ENCODE peak calls at places on chromosomes 2 and 18, in six cellular contexts. M is GM23338; K is CD8-positive, alpha-beta T cell; T is left lung; L is fibroblast of lung; E is hepatocyte. I is an unnamed sample.

GRCh38 chr2:220981926-220982325 is 590.2 kb downstream of the EPHA4 start:
- DNase-seq in M (no peak), K (no peak), T (no peak), L (no peak), E (no peak), I (no peak)

GRCh38 chr2:37671816-37672103 is 318 bp upstream of the CDC42EP3 start:
- DNase-seq in M (no peak), K (no peak), T (no peak), L (no peak), E (no peak), I (no peak)

GRCh38 chr2:149192425-149192824 is 138.0 kb upstream of the LYPD6 start:
- DNase-seq in M (no peak), K (no peak), T (no peak), L (no peak), E (no peak), I (no peak)

GRCh38 chr2:795245-796041 is 118.2 kb upstream of the TMEM18 start:
- DNase-seq in M (no peak), K (no peak), T (no peak), L (no peak), E (no peak), I (no peak)

GRCh38 chr2:208269091-208269490 is 3.0 kb downstream of the PIKFYVE start:
- DNase-seq in M (peak), K (peak), T (no peak), L (no peak), E (peak), I (no peak)

GRCh38 chr2:207054521-207054920 is 111.2 kb downstream of the KLF7 start:
- DNase-seq in M (no peak), K (no peak), T (no peak), L (no peak), E (no peak), I (no peak)

GRCh38 chr2:74658516-74658915 is 4.5 kb downstream of the SEMA4F start:
- DNase-seq in M (no peak), K (no peak), T (no peak), L (peak), E (no peak), I (peak)

GRCh38 chr18:51621103-51621969 is 423.9 kb upstream of the MEX3C start:
- DNase-seq in M (peak), K (no peak), T (no peak), L (peak), E (peak), I (no peak)

GRCh38 chr18:7516505-7517117 is 50.5 kb upstream of the PTPRM start:
- DNase-seq in M (no peak), K (no peak), T (no peak), L (no peak), E (no peak), I (no peak)

GRCh38 chr2:179021258-179021657 is 28.7 kb downstream of the CCDC141 start:
- DNase-seq in M (no peak), K (no peak), T (no peak), L (no peak), E (no peak), I (no peak)
- H3K4me3 ChIP-seq in M (no peak), K (no peak), T (no peak), L (no peak), E (no peak), I (no peak)

GRCh38 chr2:218128781-218129478 is 3.1 kb downstream of the CXCR2 start:
- DNase-seq in M (no peak), K (no peak), T (no peak), L (no peak), E (no peak), I (no peak)

GRCh38 chr2:218127929-218128455 is 2.2 kb downstream of the CXCR2 start:
- DNase-seq in M (no peak), K (no peak), T (no peak), L (no peak), E (no peak), I (no peak)

GRCh38 chr2:218125095-218125494 is 733 bp upstream of the CXCR2 start:
- DNase-seq in M (no peak), K (no peak), T (no peak), L (peak), E (no peak), I (no peak)

GRCh38 chr2:218125626-218126080 is at the start of gene CXCR2:
- DNase-seq in M (peak), K (no peak), T (peak), L (no peak), E (no peak), I (no peak)

DNA sequence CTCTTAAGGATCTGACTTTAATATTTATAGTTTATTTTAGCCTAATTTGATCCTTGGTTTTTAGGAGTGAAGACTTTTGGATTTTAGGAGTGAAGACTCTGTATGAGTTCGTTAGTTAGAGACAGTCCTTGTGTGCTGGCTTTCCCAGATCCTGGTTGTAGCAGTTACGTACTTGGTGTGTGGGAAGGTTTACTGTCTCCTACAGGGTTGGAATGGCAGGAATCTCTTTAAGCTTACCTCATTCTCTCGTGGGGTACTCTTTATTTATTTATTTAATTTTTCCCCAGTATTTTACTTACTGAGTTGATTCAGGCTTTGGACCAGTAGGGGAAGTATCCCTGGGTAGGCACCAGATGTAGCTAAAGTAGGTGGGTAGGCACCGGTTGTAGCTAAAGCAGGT is 1.8 kb upstream of the CXCR2 start:
- DNase-seq in M (peak), K (no peak), T (no peak), L (no peak), E (no peak), I (no peak)
- H3K4me3 ChIP-seq in M (no peak), K (no peak), T (no peak), L (no peak), E (no peak), I (no peak)

DNA sequence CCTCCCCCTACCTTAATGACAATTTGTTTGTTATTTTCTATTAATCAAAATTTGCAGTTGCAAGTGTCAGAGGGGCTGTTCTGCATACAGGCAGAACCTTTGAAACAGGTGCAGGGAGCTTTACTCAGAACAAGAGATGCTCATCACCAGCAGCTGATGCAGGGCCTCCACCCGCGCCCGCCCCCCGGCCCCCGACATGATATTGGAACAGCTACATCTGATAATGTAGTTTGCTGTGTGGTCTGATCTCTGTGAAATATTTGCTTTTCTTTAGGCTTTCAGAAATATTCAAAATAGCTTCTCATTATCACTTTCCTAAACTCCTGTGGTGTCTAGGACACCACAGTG is 130.0 kb downstream of the PRKCE start:
- DNase-seq in M (no peak), K (no peak), T (no peak), L (no peak), E (no peak), I (no peak)
- H3K4me3 ChIP-seq in M (no peak), K (no peak), T (no peak), L (no peak), E (no peak), I (no peak)

DNA sequence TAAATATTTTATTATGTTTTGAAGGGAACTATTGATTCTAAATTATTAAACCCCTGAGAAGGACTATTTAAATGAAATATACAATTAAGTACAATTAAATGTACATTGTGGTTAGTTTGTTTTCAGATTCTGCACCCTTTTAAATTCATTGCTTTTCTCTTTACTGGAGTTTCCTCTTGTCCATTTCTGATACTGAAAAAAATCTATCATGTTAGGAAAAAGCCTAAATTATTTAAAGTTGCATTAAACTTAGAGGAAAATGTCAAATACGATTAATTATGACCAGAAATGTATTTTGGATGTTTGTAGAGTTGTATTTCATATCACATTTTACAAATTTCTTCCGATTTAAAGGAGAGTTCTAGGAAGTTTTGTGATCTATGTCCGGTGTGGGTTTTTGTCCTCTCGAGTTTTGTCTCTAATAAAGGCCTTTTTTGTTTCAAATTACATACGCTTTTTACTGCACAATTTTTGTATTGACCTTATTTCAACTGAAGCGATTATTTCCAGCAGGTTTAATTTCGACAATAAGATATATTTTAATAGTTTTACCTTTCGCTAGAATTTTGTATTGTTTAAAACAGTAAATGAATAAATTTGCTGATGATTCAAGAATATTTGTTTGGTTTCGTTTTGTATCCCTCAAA is 3.2 kb upstream of the SATB2 start:
- DNase-seq in M (no peak), K (no peak), T (no peak), L (peak), E (no peak), I (no peak)
- H3K4me3 ChIP-seq in M (peak), K (no peak), T (no peak), L (peak), E (no peak), I (no peak)

DNA sequence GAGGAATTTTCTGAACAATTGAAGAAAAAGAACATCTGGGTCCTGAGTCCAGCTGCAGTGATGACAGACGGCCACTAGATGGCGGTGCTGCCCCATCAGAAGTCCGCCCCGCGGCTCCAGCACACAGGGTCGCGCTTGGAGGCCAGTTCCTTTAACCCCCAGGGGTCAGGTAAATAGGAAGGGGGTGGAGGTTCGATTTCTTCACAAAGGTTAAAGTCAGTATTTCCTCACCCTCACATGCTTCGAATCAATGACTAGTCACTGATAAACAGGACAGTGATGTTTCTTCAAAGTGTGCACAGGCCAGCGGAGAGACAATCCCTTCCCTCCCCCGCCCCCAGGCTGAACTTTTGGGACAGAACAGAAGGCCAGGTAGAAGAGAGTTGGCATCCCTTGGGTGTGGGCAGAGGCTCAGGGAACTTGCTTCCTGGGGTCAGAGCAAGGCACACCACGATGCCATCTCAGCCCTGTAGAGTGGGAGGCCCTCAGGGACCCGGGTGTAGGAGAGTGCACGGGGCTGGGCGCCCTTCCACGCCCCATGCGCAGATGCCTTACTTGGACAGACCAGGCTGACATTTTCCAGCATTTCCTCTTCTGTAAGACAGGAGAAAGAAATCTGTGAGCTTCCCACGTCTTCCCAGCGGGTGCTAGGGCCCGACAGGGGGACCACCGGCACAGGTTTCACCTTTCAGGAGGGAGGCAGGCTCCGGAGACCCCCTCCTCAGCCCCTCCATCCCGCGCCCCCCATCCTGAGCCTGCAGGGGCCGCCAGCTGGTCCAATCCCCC is 722 bp downstream of the APOB start:
- DNase-seq in M (peak), K (peak), T (peak), L (peak), E (peak), I (no peak)
- H3K4me3 ChIP-seq in M (peak), K (no peak), T (no peak), L (no peak), E (peak), I (no peak)

DNA sequence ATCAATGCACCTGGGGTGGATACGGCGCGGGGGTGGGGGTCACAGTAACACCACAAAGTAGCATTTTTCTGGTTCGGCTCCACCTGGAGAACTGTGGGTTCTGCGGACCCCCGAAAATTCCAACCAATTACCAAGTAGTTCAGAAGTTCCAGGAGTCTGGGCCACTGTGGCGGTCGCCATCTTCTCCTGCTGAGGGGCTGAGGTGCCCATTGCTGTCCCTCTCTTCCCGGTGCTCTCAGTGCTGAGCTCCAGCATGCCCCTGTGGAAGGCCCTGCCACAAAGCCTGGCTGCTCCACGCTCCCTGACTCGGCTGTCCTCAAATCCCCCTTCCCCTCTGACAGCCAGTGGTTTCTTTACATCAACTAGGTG is 79.3 kb downstream of the GFPT1 start:
- DNase-seq in M (no peak), K (no peak), T (no peak), L (no peak), E (no peak), I (no peak)
- H3K4me3 ChIP-seq in M (peak), K (no peak), T (no peak), L (no peak), E (no peak), I (no peak)

DNA sequence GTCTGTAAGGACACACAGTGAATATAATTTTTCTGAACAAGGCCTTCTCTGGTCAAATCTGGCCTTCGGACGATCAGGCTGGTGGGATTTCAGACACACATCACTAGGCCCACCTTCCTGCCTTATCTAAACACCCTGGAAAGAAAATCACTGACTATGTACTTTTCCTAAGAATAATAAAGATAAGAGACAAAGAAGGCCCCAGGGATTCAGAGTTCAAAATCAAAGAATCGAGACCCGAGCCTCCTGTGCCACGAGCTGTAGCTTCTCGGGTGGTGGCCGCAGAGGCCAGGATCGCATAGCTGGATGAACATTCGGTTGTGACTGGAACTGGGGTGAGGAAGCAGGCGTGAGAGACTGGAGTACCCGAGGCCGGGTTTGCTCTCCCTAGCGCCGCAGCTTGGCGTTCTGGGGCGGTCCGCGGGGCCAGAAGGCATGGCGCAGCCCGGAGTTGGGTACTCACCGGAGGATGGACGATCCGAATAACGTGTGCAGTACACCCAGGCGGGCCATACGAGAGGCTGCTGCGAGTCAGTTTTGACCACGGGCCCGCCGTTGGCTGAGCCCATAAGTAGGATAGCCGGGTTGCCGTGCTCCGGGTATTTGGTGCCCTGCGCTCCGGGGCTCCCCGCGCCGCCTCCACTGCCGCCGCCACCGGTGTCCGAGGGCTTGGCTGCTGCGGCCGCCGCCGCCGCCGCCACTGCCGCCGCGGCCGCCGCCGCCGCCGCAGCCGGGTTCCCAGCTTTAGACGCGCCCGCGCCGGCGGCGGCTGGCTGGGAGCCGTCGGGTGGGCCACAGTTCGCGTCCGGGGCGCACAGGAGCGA is 1.4 kb downstream of the EN1 start:
- DNase-seq in M (peak), K (no peak), T (no peak), L (no peak), E (no peak), I (no peak)
- H3K4me3 ChIP-seq in M (peak), K (no peak), T (no peak), L (no peak), E (no peak), I (no peak)

GRCh38 chr18:12278765-12279682 is 24.9 kb downstream of the CIDEA start:
- DNase-seq in M (peak), K (no peak), T (peak), L (peak), E (peak), I (peak)
- H3K4me3 ChIP-seq in M (peak), K (no peak), T (peak), L (peak), E (no peak), I (peak)

GRCh38 chr2:9001229-9001628 is 2.3 kb downstream of the MBOAT2 start:
- DNase-seq in M (no peak), K (no peak), T (no peak), L (no peak), E (no peak), I (no peak)
- H3K4me3 ChIP-seq in M (no peak), K (no peak), T (no peak), L (peak), E (no peak), I (no peak)